ENCODE peak calls at places on chromosome 6, in four cellular contexts. A is brain microvascular endothelial cell, H is esophagus squamous epithelium, B is lung. N is an unnamed sample.

GRCh38 chr6:169189686-169190085 is 64.0 kb downstream of the THBS2 start:
- DNase-seq in A (no peak), H (no peak), B (no peak), N (no peak)

GRCh38 chr6:66735106-66735890 is 1028.3 kb upstream of the EYS start:
- DNase-seq in A (no peak), H (no peak), B (no peak), N (no peak)

GRCh38 chr6:113936093-113936934 is 34.6 kb downstream of the HDAC2 start:
- DNase-seq in A (peak), H (no peak), B (no peak), N (no peak)

GRCh38 chr6:159535629-159536028 is 157.4 kb downstream of the SOD2 start:
- DNase-seq in A (no peak), H (no peak), B (no peak), N (no peak)

GRCh38 chr6:138692978-138693909 is 80.3 kb upstream of the CCDC28A start:
- DNase-seq in A (peak), H (no peak), B (peak), N (peak)

GRCh38 chr6:34829137-34829536 is 37.3 kb downstream of the BLTP3A start:
- DNase-seq in A (no peak), H (no peak), B (no peak), N (no peak)

GRCh38 chr6:104266922-104267321 is 592.8 kb downstream of the HACE1 start:
- DNase-seq in A (no peak), H (no peak), B (no peak), N (no peak)

GRCh38 chr6:156778615-156779205 is 1.5 kb downstream of the ARID1B start:
- DNase-seq in A (peak), H (no peak), B (peak), N (peak)

GRCh38 chr6:31473244-31473643 is 24.7 kb upstream of the MICB start:
- DNase-seq in A (no peak), H (no peak), B (no peak), N (no peak)

GRCh38 chr6:135826225-135826804 is 25.2 kb upstream of the PDE7B start:
- DNase-seq in A (no peak), H (no peak), B (no peak), N (no peak)

GRCh38 chr6:139608872-139609271 is 234.4 kb upstream of the CITED2 start:
- DNase-seq in A (no peak), H (no peak), B (no peak), N (no peak)

GRCh38 chr6:45486739-45487138 is 109.0 kb upstream of the SUPT3H start:
- DNase-seq in A (no peak), H (no peak), B (no peak), N (no peak)

GRCh38 chr6:142377112-142377848 is 75.5 kb downstream of the ADGRG6 start:
- DNase-seq in A (no peak), H (no peak), B (no peak), N (peak)

GRCh38 chr6:130934848-130935585 is 107.8 kb downstream of the SMLR1 start:
- DNase-seq in A (no peak), H (no peak), B (no peak), N (no peak)

DNA sequence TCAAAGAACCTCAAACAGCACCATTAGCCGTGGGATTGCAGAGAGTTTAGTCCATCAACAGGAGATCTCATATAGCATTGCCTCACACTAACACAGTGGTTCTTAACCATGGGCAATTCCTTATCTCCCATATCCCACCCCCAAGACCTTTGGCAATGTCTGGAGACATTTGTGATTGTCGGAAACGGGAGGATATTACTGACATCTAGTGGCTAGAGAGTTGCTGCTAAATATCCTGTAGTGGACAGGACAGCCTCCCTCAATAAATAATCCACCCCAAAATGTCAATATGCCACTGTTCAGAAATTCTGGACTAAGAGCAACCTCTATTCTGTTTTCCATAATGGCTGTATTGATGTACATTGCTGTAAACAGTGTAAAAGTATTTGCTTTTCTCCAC is 210.1 kb upstream of the CCN2 start:
- DNase-seq in A (peak), H (no peak), B (no peak), N (no peak)
- TF ChIP-seq CTCF in A (peak), H (peak), B (peak), N (peak)

DNA sequence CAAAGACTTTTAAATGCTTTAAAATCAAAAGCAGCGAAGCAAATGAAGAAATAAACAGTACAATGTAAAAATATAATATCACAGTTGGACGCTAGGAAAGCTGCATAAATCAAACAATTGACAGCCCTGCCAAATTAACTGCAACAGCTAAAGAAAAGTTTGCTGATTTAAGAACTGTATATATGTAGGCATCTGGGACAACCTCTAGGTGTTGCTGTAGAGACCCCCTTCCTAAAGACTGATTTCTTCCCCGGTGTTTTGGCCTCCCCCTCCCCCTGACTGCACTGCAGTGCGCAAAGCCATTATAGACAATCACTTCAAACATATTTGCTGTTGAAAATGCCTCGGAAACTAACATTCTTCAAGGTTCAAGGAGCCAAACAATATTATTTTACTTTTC is 1.1 kb downstream of the ELOVL4 start:
- DNase-seq in A (peak), H (no peak), B (no peak), N (no peak)
- H3K27ac ChIP-seq in A (no peak), H (no peak), B (no peak), N (no peak)

DNA sequence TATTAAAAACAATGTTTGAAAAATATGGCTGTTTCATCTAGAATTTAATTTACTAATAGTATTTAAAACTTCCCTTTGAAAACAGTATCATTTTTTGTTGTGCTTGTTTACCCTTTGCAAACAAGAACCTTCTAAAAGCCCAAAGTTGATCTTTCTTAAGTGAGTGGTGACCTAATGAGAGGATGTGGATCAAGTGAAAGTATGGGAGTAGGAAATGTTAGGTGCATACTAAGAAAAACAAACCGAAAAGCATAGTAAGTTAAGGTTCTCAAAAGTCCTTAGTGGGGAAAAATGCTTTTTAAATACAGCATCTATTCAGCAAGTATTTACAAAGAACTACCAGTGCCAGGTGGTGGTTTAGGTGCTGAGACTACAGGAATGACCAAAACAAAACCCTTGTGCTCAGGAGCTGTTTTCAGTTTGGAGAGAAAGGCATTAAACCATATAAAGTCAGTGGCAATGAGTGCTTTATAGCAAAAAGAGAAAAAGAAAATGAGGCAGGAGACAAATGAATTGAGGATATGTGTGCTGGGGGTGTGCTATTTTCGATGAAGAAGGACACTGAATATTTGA is 23.8 kb downstream of the RNF146 start:
- DNase-seq in A (no peak), H (no peak), B (no peak), N (no peak)
- TF ChIP-seq CTCF in A (no peak), H (no peak), B (no peak), N (no peak)

GRCh38 chr6:41877051-41877680 is 18.0 kb downstream of the USP49 start:
- DNase-seq in A (no peak), H (no peak), B (no peak), N (no peak)
- H3K27ac ChIP-seq in A (no peak), H (no peak), B (no peak), N (no peak)

GRCh38 chr6:47853766-47854165 is 71.9 kb downstream of the OPN5 start:
- DNase-seq in A (no peak), H (no peak), B (no peak), N (no peak)
- TF ChIP-seq CTCF in A (no peak), H (no peak), B (no peak), N (no peak)

N was measured in stomach.